ENCODE peak calls at places on chromosomes 2 and 18, in seven cellular contexts. Y, B, O, S, T, Z and F are unnamed samples.

GRCh38 chr2:11588228-11589110 is 54.6 kb downstream of the GREB1 start:
- DNase-seq in O (no peak), B (no peak), T (no peak), S (no peak), Z (no peak), Y (no peak), F (no peak)

GRCh38 chr2:82825410-82826090 is 1633.5 kb downstream of the SUCLG1 start:
- DNase-seq in O (no peak), Z (no peak), Y (no peak), S (no peak), T (no peak), B (no peak), F (no peak)

GRCh38 chr2:25587361-25587760 is 86.0 kb downstream of the DTNB start:
- DNase-seq in B (no peak), Z (no peak), Y (peak; percentile 66), T (no peak), S (peak; percentile 74), O (no peak), F (peak; percentile 61)

GRCh38 chr2:176652300-176653182 is 383.3 kb downstream of the MTX2 start:
- DNase-seq in T (no peak), S (peak; percentile 72), B (no peak), Z (no peak), Y (no peak), O (peak; percentile 19), F (peak; percentile 83)

GRCh38 chr2:175175320-175175719 is 6.2 kb downstream of the ATP5MC3 start:
- DNase-seq in T (no peak), O (no peak), S (no peak), B (no peak), Y (no peak), Z (no peak), F (no peak)

GRCh38 chr18:63180333-63180732 is 139.2 kb downstream of the BCL2 start:
- DNase-seq in S (no peak), B (no peak), Z (no peak), Y (no peak), T (no peak), O (no peak), F (no peak)

GRCh38 chr18:26394047-26394654 is 154.2 kb downstream of the KCTD1 start:
- DNase-seq in Y (no peak), B (no peak), O (no peak), S (no peak), T (no peak), Z (no peak), F (no peak)

GRCh38 chr2:33529771-33530481 is 53.5 kb downstream of the RASGRP3 start:
- DNase-seq in Y (no peak), B (no peak), O (no peak), T (peak; percentile 87), Z (no peak), S (peak; percentile 98), F (peak; percentile 94)

GRCh38 chr2:60707750-60708371 is 48.2 kb upstream of the PAPOLG start:
- DNase-seq in Z (no peak), T (no peak), B (no peak), S (peak; percentile 54), O (no peak), Y (no peak), F (peak; percentile 85)

GRCh38 chr18:11981633-11982366 is 493 bp downstream of the IMPA2 start:
- DNase-seq in Z (no peak), B (peak; percentile 7), O (no peak), S (peak; percentile 39), T (no peak), Y (no peak), F (peak; percentile 47)

GRCh38 chr2:15687243-15687642 is 95.6 kb downstream of the DDX1 start:
- DNase-seq in O (no peak), T (no peak), S (no peak), Z (no peak), B (no peak), Y (no peak), F (no peak)

GRCh38 chr2:191620144-191620543 is 57.8 kb upstream of the NABP1 start:
- DNase-seq in Y (no peak), Z (no peak), T (no peak), O (no peak), S (peak; percentile 64), B (no peak), F (peak; percentile 56)

GRCh38 chr2:170467568-170468422 is 247.3 kb upstream of the SP5 start:
- DNase-seq in O (no peak), Y (no peak), S (peak; percentile 45), T (peak; percentile 50), Z (no peak), B (no peak), F (no peak)

GRCh38 chr2:39164089-39164488 is 43.2 kb upstream of the SOS1 start:
- DNase-seq in Y (peak; percentile 59), S (no peak), B (no peak), T (no peak), Z (no peak), O (no peak), F (no peak)

GRCh38 chr2:200050921-200051620 is 95.7 kb downstream of the MAIP1 start:
- DNase-seq in Y (no peak), Z (no peak), S (peak; percentile 7), O (no peak), B (no peak), T (no peak), F (no peak)

GRCh38 chr2:118062048-118062447 is 26.2 kb upstream of the INSIG2 start:
- DNase-seq in S (peak; percentile 36), B (no peak), Z (no peak), O (no peak), T (no peak), Y (no peak), F (peak; percentile 52)

GRCh38 chr18:361941-362913 is 94.4 kb upstream of the THOC1 start:
- DNase-seq in Y (peak; percentile 68), S (peak; percentile 97), Z (no peak), O (no peak), T (peak; percentile 93), B (no peak), F (peak; percentile 94)

GRCh38 chr2:60515751-60516226 is 37.7 kb downstream of the BCL11A start:
- DNase-seq in O (no peak), B (no peak), Z (no peak), S (peak; percentile 31), Y (peak; percentile 55), T (no peak), F (peak; percentile 73)

GRCh38 chr2:177201919-177202346 is 10.7 kb upstream of the HNRNPA3 start:
- DNase-seq in Y (no peak), O (no peak), S (no peak), B (no peak), T (no peak), Z (no peak), F (no peak)

GRCh38 chr2:172969609-172970008 is 106.0 kb upstream of the MAP3K20 start:
- DNase-seq in T (no peak), Y (no peak), S (peak; percentile 20), B (no peak), Z (no peak), O (no peak), F (no peak)